ENCODE peak calls at places on chromosomes 12 and 14, in ten cellular contexts. L is fibroblast of gingiva; V is skeletal muscle cell; S is iris pigment epithelial cell; N is neuronal stem cell; K is stimulated activated CD4-positive, alpha-beta T cell treated with anti-CD3 and anti-CD28 coated beads, TNF-alpha, amount 100 ng/mL, for 4 hours; O is tibial artery; Y is H7; D is NCI-H2081; C is thyroid gland. G is an unnamed sample.

GRCh38 chr14:92787554-92787953 is 6.6 kb upstream of the GOLGA5 start:
- DNase-seq in L (no peak), V (no peak), S (no peak), N (no peak), K (no peak), O (no peak), Y (no peak), D (no peak), C (no peak), G (no peak)

GRCh38 chr14:99995700-99996356 is 69.4 kb upstream of the EVL start:
- DNase-seq in L (peak), V (no peak), S (peak), N (no peak), K (peak), O (peak), Y (peak), D (no peak), C (peak), G (no peak)

GRCh38 chr12:23947395-23947794 is 2.1 kb downstream of the SOX5 start:
- DNase-seq in L (no peak), V (no peak), S (no peak), N (no peak), K (no peak), O (no peak), Y (no peak), D (no peak), C (no peak), G (no peak)

GRCh38 chr14:68466491-68466977 is 326.3 kb downstream of the ZFP36L1 start:
- DNase-seq in L (peak), V (peak), S (peak), N (no peak), K (no peak), O (peak), Y (no peak), D (no peak), C (no peak), G (no peak)

GRCh38 chr12:10285919-10286318 is 21.8 kb upstream of the KLRD1 start:
- DNase-seq in L (no peak), V (no peak), S (no peak), N (no peak), K (no peak), O (no peak), Y (no peak), D (no peak), C (no peak), G (no peak)

GRCh38 chr12:114780746-114781399 is 96.9 kb upstream of the TBX3 start:
- DNase-seq in L (no peak), V (no peak), S (no peak), N (no peak), K (no peak), O (no peak), Y (no peak), D (no peak), C (no peak), G (no peak)

GRCh38 chr12:132154341-132154761 is 10.1 kb downstream of the NOC4L start:
- DNase-seq in L (no peak), V (no peak), S (no peak), N (no peak), K (no peak), O (no peak), Y (no peak), D (no peak), C (no peak), G (no peak)

GRCh38 chr12:123621619-123622530 is 11.6 kb downstream of the EIF2B1 start:
- DNase-seq in L (no peak), V (no peak), S (peak), N (no peak), K (no peak), O (no peak), Y (no peak), D (no peak), C (no peak), G (no peak)

GRCh38 chr12:26473291-26473690 is 277.9 kb downstream of the SSPN start:
- DNase-seq in L (no peak), V (no peak), S (peak), N (no peak), K (no peak), O (no peak), Y (no peak), D (no peak), C (peak), G (no peak)

GRCh38 chr12:8562310-8562709 is 21.6 kb upstream of the CLEC4E start:
- DNase-seq in L (no peak), V (no peak), S (no peak), N (no peak), K (no peak), O (no peak), Y (no peak), D (no peak), C (no peak), G (no peak)

GRCh38 chr12:30829876-30830275 is 75.1 kb upstream of the CAPRIN2 start:
- DNase-seq in L (no peak), V (no peak), S (no peak), N (no peak), K (no peak), O (no peak), Y (peak), D (no peak), C (no peak), G (no peak)

GRCh38 chr14:75197338-75197737 is 20.9 kb upstream of the TMED10 start:
- DNase-seq in L (no peak), V (no peak), S (no peak), N (no peak), K (no peak), O (no peak), Y (no peak), D (no peak), C (no peak), G (no peak)

GRCh38 chr14:55864890-55865655 is 253.1 kb upstream of the PELI2 start:
- DNase-seq in L (no peak), V (no peak), S (no peak), N (no peak), K (no peak), O (no peak), Y (peak), D (no peak), C (no peak), G (no peak)

G was measured in NCI-H2107.